ENCODE peak calls at places on chromosomes 11 and 22, in seven cellular contexts. One of them, this sample, is unnamed.

GRCh38 chr11:3859373-3859881 is 4.0 kb downstream of the STIM1 start:
- DNase-seq in GM12878: no peak
- DNase-seq in stomach: peak; percentile 73
- DNase-seq in sigmoid colon: no peak
- DNase-seq in K562: peak; percentile 56
- DNase-seq in endothelial cell of umbilical vein: no peak
- DNase-seq in H1: no peak
- DNase-seq in this sample: peak; percentile 81

GRCh38 chr11:58650496-58650895 is 28.0 kb downstream of the CNTF start:
- DNase-seq in stomach: no peak
- DNase-seq in GM12878: no peak
- DNase-seq in H1: no peak
- DNase-seq in K562: no peak
- DNase-seq in sigmoid colon: no peak
- DNase-seq in endothelial cell of umbilical vein: no peak
- DNase-seq in this sample: no peak

GRCh38 chr11:6249822-6250555 is 9.6 kb upstream of the CCKBR start:
- DNase-seq in GM12878: no peak
- DNase-seq in H1: no peak
- DNase-seq in K562: peak; percentile 26
- DNase-seq in stomach: peak; percentile 93
- DNase-seq in endothelial cell of umbilical vein: peak; percentile 83
- DNase-seq in sigmoid colon: no peak
- DNase-seq in this sample: no peak

GRCh38 chr11:63599211-63600122 is 14.8 kb downstream of the PLAAT3 start:
- DNase-seq in GM12878: no peak
- DNase-seq in sigmoid colon: no peak
- DNase-seq in stomach: no peak
- DNase-seq in K562: peak; percentile 54
- DNase-seq in endothelial cell of umbilical vein: no peak
- DNase-seq in H1: no peak
- DNase-seq in this sample: no peak

GRCh38 chr11:87473174-87473573 is 435.4 kb downstream of the TMEM135 start:
- DNase-seq in H1: no peak
- DNase-seq in stomach: no peak
- DNase-seq in K562: no peak
- DNase-seq in sigmoid colon: no peak
- DNase-seq in endothelial cell of umbilical vein: no peak
- DNase-seq in GM12878: no peak
- DNase-seq in this sample: no peak

GRCh38 chr11:102946237-102946636 is 9.3 kb downstream of the MMP13 start:
- DNase-seq in sigmoid colon: no peak
- DNase-seq in endothelial cell of umbilical vein: no peak
- DNase-seq in stomach: no peak
- DNase-seq in K562: no peak
- DNase-seq in H1: no peak
- DNase-seq in GM12878: no peak
- DNase-seq in this sample: no peak

GRCh38 chr11:109845437-109845836 is 247.8 kb upstream of the ZC3H12C start:
- DNase-seq in sigmoid colon: no peak
- DNase-seq in endothelial cell of umbilical vein: no peak
- DNase-seq in stomach: no peak
- DNase-seq in GM12878: no peak
- DNase-seq in H1: no peak
- DNase-seq in K562: no peak
- DNase-seq in this sample: no peak

GRCh38 chr11:74417860-74418508 is 19.8 kb upstream of the PGM2L1 start:
- DNase-seq in H1: no peak
- DNase-seq in sigmoid colon: no peak
- DNase-seq in endothelial cell of umbilical vein: peak; percentile 42
- DNase-seq in stomach: no peak
- DNase-seq in GM12878: no peak
- DNase-seq in K562: no peak
- DNase-seq in this sample: no peak

GRCh38 chr11:44749160-44749559 is 22.4 kb downstream of the TSPAN18 start:
- DNase-seq in H1: peak; percentile 23
- DNase-seq in K562: no peak
- DNase-seq in sigmoid colon: no peak
- DNase-seq in GM12878: no peak
- DNase-seq in endothelial cell of umbilical vein: no peak
- DNase-seq in stomach: no peak
- DNase-seq in this sample: no peak

GRCh38 chr11:19370100-19370861 is 129.5 kb upstream of the E2F8 start:
- DNase-seq in GM12878: no peak
- DNase-seq in K562: no peak
- DNase-seq in sigmoid colon: peak; percentile 86
- DNase-seq in endothelial cell of umbilical vein: peak; percentile 94
- DNase-seq in H1: no peak
- DNase-seq in stomach: no peak
- DNase-seq in this sample: no peak

GRCh38 chr11:28619870-28620540 is 511.8 kb downstream of the METTL15 start:
- DNase-seq in GM12878: no peak
- DNase-seq in K562: no peak
- DNase-seq in endothelial cell of umbilical vein: peak; percentile 52
- DNase-seq in sigmoid colon: no peak
- DNase-seq in H1: no peak
- DNase-seq in stomach: no peak
- DNase-seq in this sample: no peak

GRCh38 chr22:33271390-33272161 is 213.4 kb upstream of the SYN3 start:
- DNase-seq in GM12878: peak; percentile 95
- DNase-seq in K562: no peak
- DNase-seq in endothelial cell of umbilical vein: no peak
- DNase-seq in sigmoid colon: no peak
- DNase-seq in stomach: peak; percentile 87
- DNase-seq in H1: no peak
- DNase-seq in this sample: no peak

GRCh38 chr11:12673924-12674570 is at the start of gene TEAD1:
- DNase-seq in H1: peak; percentile 100
- DNase-seq in sigmoid colon: peak; percentile 98
- DNase-seq in GM12878: no peak
- DNase-seq in endothelial cell of umbilical vein: peak; percentile 95
- DNase-seq in stomach: peak; percentile 98
- DNase-seq in K562: peak; percentile 99
- DNase-seq in this sample: peak; percentile 88

GRCh38 chr11:120180571-120181445 is 30.0 kb upstream of the OAF start:
- DNase-seq in endothelial cell of umbilical vein: peak; percentile 42
- DNase-seq in H1: no peak
- DNase-seq in GM12878: no peak
- DNase-seq in K562: no peak
- DNase-seq in stomach: peak; percentile 20
- DNase-seq in sigmoid colon: peak; percentile 71
- DNase-seq in this sample: peak; percentile 52

GRCh38 chr11:14768789-14769188 is 123.2 kb downstream of the CYP2R1 start:
- DNase-seq in K562: no peak
- DNase-seq in stomach: no peak
- DNase-seq in endothelial cell of umbilical vein: no peak
- DNase-seq in H1: no peak
- DNase-seq in GM12878: no peak
- DNase-seq in sigmoid colon: no peak
- DNase-seq in this sample: no peak

GRCh38 chr11:10892250-10892649 is 34.4 kb upstream of the ZBED5 start:
- DNase-seq in K562: no peak
- DNase-seq in GM12878: no peak
- DNase-seq in H1: no peak
- DNase-seq in stomach: no peak
- DNase-seq in endothelial cell of umbilical vein: no peak
- DNase-seq in sigmoid colon: no peak
- DNase-seq in this sample: no peak

GRCh38 chr22:19825904-19826618 is 28.6 kb downstream of the GNB1L start:
- DNase-seq in GM12878: no peak
- DNase-seq in H1: no peak
- DNase-seq in stomach: peak; percentile 24
- DNase-seq in endothelial cell of umbilical vein: no peak
- DNase-seq in K562: no peak
- DNase-seq in sigmoid colon: no peak
- DNase-seq in this sample: no peak

GRCh38 chr11:69462106-69463045 is 19.1 kb upstream of the LINC01488 start:
- DNase-seq in sigmoid colon: no peak
- DNase-seq in K562: no peak
- DNase-seq in stomach: no peak
- DNase-seq in endothelial cell of umbilical vein: no peak
- DNase-seq in H1: no peak
- DNase-seq in GM12878: no peak
- DNase-seq in this sample: peak; percentile 64

DNA sequence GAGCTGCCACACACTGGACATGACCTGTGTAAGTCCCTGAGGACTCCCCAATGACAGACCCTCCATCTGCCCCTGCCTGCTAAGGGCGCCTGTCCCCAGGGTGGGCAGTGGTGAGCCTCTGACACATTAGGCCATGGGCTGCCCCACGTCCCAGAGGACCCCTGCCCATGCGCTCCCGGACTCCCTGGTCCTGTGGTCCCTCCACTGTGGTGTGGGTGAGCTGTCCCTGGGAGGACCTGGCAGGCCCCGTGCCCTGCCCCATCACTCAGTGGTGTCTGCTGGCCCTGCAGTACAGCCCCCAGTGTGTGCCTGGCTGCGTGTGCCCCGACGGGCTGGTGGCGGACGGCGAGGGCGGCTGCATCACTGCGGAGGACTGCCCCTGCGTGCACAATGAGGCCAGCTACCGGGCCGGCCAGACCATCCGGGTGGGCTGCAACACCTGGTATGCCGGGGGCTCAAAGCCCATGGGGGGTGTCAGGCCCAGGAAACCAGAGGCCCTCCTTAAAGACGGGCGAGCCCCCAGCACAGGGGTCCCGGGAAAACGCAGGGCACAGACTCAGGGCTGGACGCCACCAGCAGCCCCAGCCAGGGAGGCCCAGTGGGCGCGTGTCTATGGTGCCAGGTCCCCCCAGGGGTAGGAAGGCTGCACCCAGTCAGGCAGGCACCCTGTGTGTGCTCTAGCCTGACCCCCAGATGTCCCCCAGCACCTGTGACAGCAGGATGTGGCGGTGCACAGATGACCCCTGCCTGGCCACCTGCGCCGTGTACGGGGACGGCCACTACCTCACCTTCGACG is 18.7 kb downstream of the MUC5AC start:
- DNase-seq in sigmoid colon: no peak
- DNase-seq in GM12878: no peak
- DNase-seq in stomach: no peak
- DNase-seq in endothelial cell of umbilical vein: no peak
- DNase-seq in H1: no peak
- DNase-seq in K562: no peak
- DNase-seq in this sample: no peak
- TF ChIP-seq POLR2AphosphoS5 in sigmoid colon: no peak
- TF ChIP-seq POLR2AphosphoS5 in GM12878: no peak
- TF ChIP-seq POLR2AphosphoS5 in stomach: no peak
- TF ChIP-seq POLR2AphosphoS5 in endothelial cell of umbilical vein: no peak
- TF ChIP-seq POLR2AphosphoS5 in H1: no peak
- TF ChIP-seq POLR2AphosphoS5 in K562: no peak
- TF ChIP-seq POLR2AphosphoS5 in this sample: no peak

GRCh38 chr11:836700-837099 is 3.9 kb downstream of the CD151 start:
- DNase-seq in K562: no peak
- DNase-seq in GM12878: no peak
- DNase-seq in endothelial cell of umbilical vein: no peak
- DNase-seq in H1: no peak
- DNase-seq in stomach: no peak
- DNase-seq in sigmoid colon: no peak
- DNase-seq in this sample: no peak

GRCh38 chr11:837189-837989 is 4.6 kb downstream of the CD151 start:
- DNase-seq in H1: no peak
- DNase-seq in endothelial cell of umbilical vein: no peak
- DNase-seq in K562: peak; percentile 50
- DNase-seq in sigmoid colon: no peak
- DNase-seq in stomach: no peak
- DNase-seq in GM12878: no peak
- DNase-seq in this sample: no peak

GRCh38 chr11:839280-839623 is 3.1 kb downstream of the POLR2L start:
- DNase-seq in GM12878: no peak
- DNase-seq in endothelial cell of umbilical vein: no peak
- DNase-seq in H1: no peak
- DNase-seq in sigmoid colon: no peak
- DNase-seq in K562: no peak
- DNase-seq in stomach: no peak
- DNase-seq in this sample: no peak

GRCh38 chr11:838441-839279 is 3.7 kb downstream of the POLR2L start:
- DNase-seq in GM12878: no peak
- DNase-seq in endothelial cell of umbilical vein: peak; percentile 34
- DNase-seq in K562: no peak
- DNase-seq in sigmoid colon: no peak
- DNase-seq in stomach: no peak
- DNase-seq in H1: no peak
- DNase-seq in this sample: no peak

DNA sequence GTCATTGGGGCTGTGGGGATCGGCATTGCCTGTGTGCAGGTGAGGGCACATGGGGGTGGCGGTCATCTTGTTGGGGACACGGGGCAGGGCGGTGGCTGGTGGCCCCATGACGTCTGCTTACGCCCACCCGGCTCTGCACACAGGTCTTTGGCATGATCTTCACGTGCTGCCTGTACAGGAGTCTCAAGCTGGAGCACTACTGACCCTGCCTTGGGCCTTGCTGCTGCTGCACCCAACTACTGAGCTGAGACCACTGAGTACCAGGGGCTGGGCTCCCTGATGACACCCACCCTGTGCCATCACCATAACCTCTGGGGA is 4.4 kb downstream of the POLR2L start:
- DNase-seq in K562: no peak
- DNase-seq in H1: no peak
- DNase-seq in endothelial cell of umbilical vein: no peak
- DNase-seq in GM12878: no peak
- DNase-seq in stomach: no peak
- DNase-seq in sigmoid colon: no peak
- DNase-seq in this sample: no peak
- TF ChIP-seq POLR2A in K562: no peak
- TF ChIP-seq POLR2A in H1: no peak
- TF ChIP-seq POLR2A in endothelial cell of umbilical vein: no peak
- TF ChIP-seq POLR2A in GM12878: peak; percentile 34
- TF ChIP-seq POLR2A in stomach: no peak
- TF ChIP-seq POLR2A in sigmoid colon: no peak
- TF ChIP-seq POLR2A in this sample: no peak

GRCh38 chr11:113906038-113906437 is 1.4 kb downstream of the HTR3B start:
- DNase-seq in stomach: peak; percentile 30
- DNase-seq in sigmoid colon: no peak
- DNase-seq in K562: no peak
- DNase-seq in H1: no peak
- DNase-seq in endothelial cell of umbilical vein: no peak
- DNase-seq in GM12878: no peak
- DNase-seq in this sample: no peak
- TF ChIP-seq CTCF in stomach: no peak
- TF ChIP-seq CTCF in sigmoid colon: peak; percentile 24
- TF ChIP-seq CTCF in K562: peak; percentile 33
- TF ChIP-seq CTCF in H1: peak; percentile 40
- TF ChIP-seq CTCF in endothelial cell of umbilical vein: no peak
- TF ChIP-seq CTCF in GM12878: no peak
- TF ChIP-seq CTCF in this sample: no peak

DNA sequence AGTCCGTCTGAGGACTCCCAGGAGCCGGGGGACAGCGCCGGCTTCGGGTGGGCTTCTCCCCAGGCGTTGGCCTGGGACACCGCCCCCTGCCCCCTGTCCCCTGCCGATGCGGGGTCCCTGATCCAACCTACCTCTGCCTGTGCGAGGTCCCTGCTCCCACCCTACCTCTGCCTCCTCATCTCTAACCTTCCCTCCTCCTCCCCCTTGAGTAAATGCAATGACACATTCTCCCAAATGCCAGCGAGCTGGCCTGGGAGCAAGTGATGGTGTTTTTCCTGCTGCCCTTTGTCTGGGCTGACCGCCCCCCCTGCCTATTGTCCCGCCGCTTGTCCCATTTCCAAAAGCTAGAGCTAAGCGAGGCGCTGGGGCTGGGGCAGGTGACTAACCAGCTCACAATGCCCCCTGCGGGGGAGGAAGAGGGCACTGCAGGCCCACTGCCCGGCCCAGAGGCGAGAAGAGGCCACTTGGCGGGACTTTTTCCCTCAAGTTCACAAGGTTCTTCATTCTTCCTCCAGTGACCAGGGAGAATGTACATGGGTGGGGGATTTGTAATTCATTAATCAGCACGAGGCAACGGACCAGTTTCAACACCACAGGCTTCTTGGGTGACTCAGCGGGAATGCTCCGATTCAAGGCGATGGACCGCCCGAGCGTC is 645 bp upstream of the CLCF1 start:
- DNase-seq in GM12878: no peak
- DNase-seq in H1: peak; percentile 78
- DNase-seq in stomach: peak; percentile 76
- DNase-seq in endothelial cell of umbilical vein: peak; percentile 82
- DNase-seq in sigmoid colon: peak; percentile 92
- DNase-seq in K562: peak; percentile 66
- DNase-seq in this sample: peak; percentile 92
- TF ChIP-seq POLR2AphosphoS5 in GM12878: no peak
- TF ChIP-seq POLR2AphosphoS5 in H1: no peak
- TF ChIP-seq POLR2AphosphoS5 in stomach: peak; percentile 45
- TF ChIP-seq POLR2AphosphoS5 in endothelial cell of umbilical vein: peak; percentile 62
- TF ChIP-seq POLR2AphosphoS5 in sigmoid colon: peak; percentile 26
- TF ChIP-seq POLR2AphosphoS5 in K562: no peak
- TF ChIP-seq POLR2AphosphoS5 in this sample: peak; percentile 51

This sample was measured in spleen.